ENCODE peak calls at places on chromosomes 13 and 19, in seven cellular contexts. R is astrocyte, F is mucosa of descending colon, U is lower leg skin, M is lung, D is cardiac muscle cell, L is heart right ventricle. X is an unnamed sample.

GRCh38 chr19:4730740-4731171 is 7.1 kb upstream of the DPP9 start:
- DNase-seq in D (no peak), F (peak; percentile 66), R (no peak), M (no peak), L (peak; percentile 42), U (no peak), X (no peak)

GRCh38 chr19:41218615-41219507 is at the start of gene AXL:
- DNase-seq in F (peak; percentile 67), D (peak; percentile 83), U (peak; percentile 96), M (peak; percentile 67), R (peak; percentile 83), L (peak; percentile 81), X (peak; percentile 90)

GRCh38 chr19:33752945-33753344 is 43.7 kb upstream of the KCTD15 start:
- DNase-seq in F (no peak), D (no peak), L (no peak), U (no peak), M (no peak), R (no peak), X (no peak)

GRCh38 chr13:21037656-21038055 is 23.7 kb downstream of the LATS2 start:
- DNase-seq in U (peak; percentile 49), M (no peak), R (no peak), F (no peak), D (no peak), L (no peak), X (no peak)

GRCh38 chr13:37429976-37430375 is 168.6 kb downstream of the POSTN start:
- DNase-seq in U (no peak), F (no peak), M (no peak), R (peak; percentile 82), L (no peak), D (peak; percentile 69), X (no peak)

GRCh38 chr19:30817965-30818364 is 445.8 kb downstream of the ZNF536 start:
- DNase-seq in U (no peak), M (no peak), L (no peak), D (no peak), R (no peak), F (no peak), X (no peak)

GRCh38 chr19:50835103-50835784 is 1.9 kb upstream of the KLK15 start:
- DNase-seq in U (no peak), R (no peak), D (peak; percentile 29), F (peak; percentile 70), L (no peak), M (no peak), X (no peak)

GRCh38 chr19:49148784-49149651 is 6.2 kb downstream of the HRC start:
- DNase-seq in L (peak; percentile 98), F (peak; percentile 100), R (peak; percentile 67), M (peak; percentile 99), D (peak; percentile 98), U (peak; percentile 99), X (peak; percentile 99)

GRCh38 chr13:48852911-48853310 is 122.8 kb upstream of the FNDC3A start:
- DNase-seq in F (no peak), D (no peak), L (no peak), M (no peak), U (no peak), R (no peak), X (no peak)

GRCh38 chr19:30161770-30162169 is 210.4 kb upstream of the ZNF536 start:
- DNase-seq in U (peak; percentile 54), L (no peak), F (no peak), M (no peak), D (no peak), R (no peak), X (no peak)

GRCh38 chr19:15372891-15373301 is 6.7 kb downstream of the AKAP8 start:
- DNase-seq in D (no peak), U (no peak), L (no peak), R (no peak), F (peak; percentile 26), M (no peak), X (no peak)

GRCh38 chr19:14370169-14370998 is 10.9 kb upstream of the ADGRE5 start:
- DNase-seq in L (no peak), F (no peak), D (no peak), U (no peak), M (no peak), R (no peak), X (no peak)

GRCh38 chr19:52662631-52663030 is 24.5 kb upstream of the ZNF83 start:
- DNase-seq in D (no peak), U (no peak), L (no peak), R (peak; percentile 10), M (no peak), F (no peak), X (no peak)

GRCh38 chr19:35621708-35622107 is 7.1 kb upstream of the RBM42 start:
- DNase-seq in L (no peak), F (no peak), D (no peak), M (no peak), R (no peak), U (no peak), X (no peak)

DNA sequence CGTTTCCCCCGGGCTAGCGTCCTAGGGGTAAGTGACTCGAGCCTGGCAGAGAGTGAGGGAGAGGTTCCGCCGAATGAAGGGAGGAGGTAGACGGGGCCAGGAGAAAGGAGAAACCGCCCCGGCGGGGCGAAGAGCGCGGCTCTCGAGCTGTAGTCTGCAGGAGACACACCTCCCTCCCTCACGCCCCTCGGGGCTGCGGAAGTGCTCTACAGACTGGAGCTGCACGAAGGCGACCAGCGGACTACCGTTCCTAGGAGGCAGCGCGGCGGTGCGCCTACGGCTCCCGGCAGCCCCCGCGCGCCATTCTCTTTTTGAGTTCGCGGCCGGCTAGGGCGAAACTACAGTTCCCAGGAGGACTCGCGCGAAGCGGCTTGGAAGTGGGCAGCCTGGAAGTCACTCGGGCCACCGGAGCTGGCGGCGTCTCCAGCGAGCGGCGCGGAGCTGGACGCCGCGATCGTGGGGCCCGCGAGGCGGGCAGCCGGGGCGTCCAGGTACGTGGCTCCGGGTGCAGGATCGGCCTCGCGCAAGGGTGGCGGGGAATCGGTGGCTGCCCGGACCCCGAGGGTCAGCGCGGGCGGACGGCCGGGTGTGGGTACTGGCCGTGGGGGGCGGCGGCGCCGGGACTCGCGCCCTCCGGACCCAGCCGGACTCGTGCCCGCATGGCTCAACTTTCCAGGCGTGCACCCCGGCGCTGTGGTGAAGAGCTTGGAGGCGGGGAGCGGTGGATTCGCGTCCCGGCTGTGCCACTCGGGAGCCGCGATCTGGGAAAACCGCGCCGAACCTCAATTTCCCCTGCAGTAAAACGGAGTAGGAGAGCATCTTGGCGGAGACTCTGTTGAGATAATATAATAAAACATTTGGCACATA is at the start of gene SIPA1L3:
- DNase-seq in M (peak; percentile 95), R (peak; percentile 90), L (peak; percentile 94), D (peak; percentile 97), F (peak; percentile 97), U (peak; percentile 99), X (peak; percentile 98)
- TF ChIP-seq CTCF in M (no peak), R (no peak), L (peak; percentile 16), D (no peak), F (no peak), U (no peak), X (no peak)

GRCh38 chr13:101144808-101145419 is 271.4 kb downstream of the NALCN start:
- DNase-seq in U (no peak), D (peak; percentile 73), L (no peak), M (no peak), R (peak; percentile 34), F (no peak), X (no peak)
- TF ChIP-seq CTCF in U (no peak), D (peak; percentile 53), L (peak; percentile 77), M (peak; percentile 43), R (peak; percentile 73), F (peak; percentile 45), X (peak; percentile 72)

DNA sequence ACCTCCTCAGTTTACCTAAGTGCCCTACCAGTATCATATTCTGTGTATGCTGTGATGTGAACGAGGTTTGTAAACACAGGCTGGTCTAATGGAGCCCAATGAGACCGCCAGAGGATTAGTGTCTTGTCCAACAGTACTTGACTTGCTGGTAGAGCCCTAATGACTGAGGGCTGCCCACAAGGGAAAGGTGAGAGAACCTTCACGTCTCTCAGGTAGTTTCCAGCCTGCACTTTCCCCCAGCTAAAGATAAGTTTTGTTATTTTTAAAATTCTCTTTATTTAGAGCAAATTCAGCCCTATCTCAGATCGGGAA is 498 bp upstream of the RBM26 start:
- DNase-seq in U (no peak), L (no peak), R (no peak), D (no peak), M (no peak), F (no peak), X (no peak)
- TF ChIP-seq CTCF in U (no peak), L (no peak), R (no peak), D (no peak), M (no peak), F (no peak), X (peak; percentile 3)

GRCh38 chr19:18855647-18856384 is 24.1 kb downstream of the UPF1 start:
- DNase-seq in U (no peak), F (no peak), M (no peak), R (no peak), L (no peak), D (no peak), X (no peak)

GRCh38 chr19:18854982-18855381 is 23.2 kb downstream of the UPF1 start:
- DNase-seq in D (no peak), L (no peak), M (no peak), F (no peak), U (no peak), R (no peak), X (no peak)

GRCh38 chr19:18858906-18859646 is 27.3 kb downstream of the UPF1 start:
- DNase-seq in L (no peak), M (no peak), D (no peak), F (no peak), R (no peak), U (no peak), X (no peak)

GRCh38 chr19:18857223-18857622 is 25.5 kb downstream of the UPF1 start:
- DNase-seq in D (no peak), U (no peak), L (no peak), M (no peak), R (no peak), F (no peak), X (no peak)

DNA sequence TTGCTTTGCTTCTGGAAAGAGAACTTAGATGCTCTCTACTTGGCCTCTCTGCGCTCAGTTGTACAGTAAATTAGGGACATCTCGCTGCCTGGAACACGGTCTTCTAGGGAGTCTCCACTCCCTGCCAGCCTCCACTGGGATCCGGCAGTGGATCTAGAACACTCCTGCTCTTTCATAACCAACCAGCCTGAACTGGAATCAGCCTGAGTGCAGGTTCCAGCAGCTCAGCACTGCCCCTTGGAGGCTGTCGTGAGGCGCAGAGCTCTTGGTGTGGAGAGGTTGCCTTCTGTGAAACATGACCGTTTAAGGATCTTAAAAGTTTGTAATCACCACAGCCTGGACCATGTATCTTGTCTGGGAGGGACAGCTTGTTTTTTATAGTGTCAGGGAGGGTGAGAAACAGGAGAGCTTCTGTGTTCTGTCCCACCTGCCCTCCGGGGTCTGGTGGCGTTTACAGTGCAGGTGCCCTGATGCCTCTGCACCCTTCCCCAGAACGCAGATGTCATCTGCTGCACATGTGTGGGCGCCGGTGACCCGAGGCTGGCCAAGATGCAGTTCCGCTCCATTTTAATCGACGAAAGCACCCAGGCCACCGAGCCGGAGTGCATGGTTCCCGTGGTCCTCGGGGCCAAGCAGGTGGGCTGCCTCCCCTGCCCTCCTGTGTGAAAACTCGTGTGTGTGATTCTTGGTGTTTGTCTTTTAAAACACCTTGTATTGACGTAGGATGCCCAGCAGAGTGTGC is 24.8 kb downstream of the UPF1 start:
- DNase-seq in R (no peak), D (peak; percentile 58), F (no peak), M (no peak), U (no peak), L (no peak), X (no peak)
- TF ChIP-seq CTCF in R (peak; percentile 26), D (peak; percentile 45), F (no peak), M (no peak), U (no peak), L (no peak), X (peak; percentile 31)

GRCh38 chr13:31997641-31998040 is 33.9 kb upstream of the FRY start:
- DNase-seq in F (no peak), M (no peak), L (no peak), U (no peak), R (no peak), D (no peak), X (no peak)
- TF ChIP-seq CTCF in F (no peak), M (no peak), L (no peak), U (no peak), R (no peak), D (no peak), X (no peak)